ENCODE peak calls at places on chromosome 2, in four cellular contexts. P, J, X and R are unnamed samples.

GRCh38 chr2:101823347-101823791 is 125.9 kb downstream of the MAP4K4 start:
- DNase-seq in P (no peak), J (no peak), X (peak), R (no peak)

GRCh38 chr2:235661136-235661535 is 167.3 kb downstream of the AGAP1 start:
- DNase-seq in P (no peak), J (no peak), X (no peak), R (no peak)

GRCh38 chr2:103005386-103005785 is 243.6 kb downstream of the TMEM182 start:
- DNase-seq in P (no peak), J (no peak), X (no peak), R (no peak)

GRCh38 chr2:133171396-133172004 is 396.8 kb downstream of the NCKAP5 start:
- DNase-seq in P (no peak), J (no peak), X (peak), R (peak)

GRCh38 chr2:204066051-204066450 is 129.5 kb downstream of the ICOS start:
- DNase-seq in P (no peak), J (no peak), X (no peak), R (no peak)

GRCh38 chr2:29749843-29750242 is 171.5 kb downstream of the ALK start:
- DNase-seq in P (no peak), J (no peak), X (no peak), R (no peak)

GRCh38 chr2:40178971-40179370 is 272.9 kb downstream of the SLC8A1 start:
- DNase-seq in P (no peak), J (no peak), X (no peak), R (no peak)

GRCh38 chr2:206433201-206433600 is 10.1 kb upstream of the ADAM23 start:
- DNase-seq in P (no peak), J (no peak), X (no peak), R (no peak)

GRCh38 chr2:174442546-174443510 is 44.0 kb downstream of the GPR155 start:
- DNase-seq in P (no peak), J (no peak), X (peak), R (peak)

GRCh38 chr2:64888591-64889309 is 100.4 kb upstream of the SLC1A4 start:
- DNase-seq in P (no peak), J (no peak), X (peak), R (peak)

DNA sequence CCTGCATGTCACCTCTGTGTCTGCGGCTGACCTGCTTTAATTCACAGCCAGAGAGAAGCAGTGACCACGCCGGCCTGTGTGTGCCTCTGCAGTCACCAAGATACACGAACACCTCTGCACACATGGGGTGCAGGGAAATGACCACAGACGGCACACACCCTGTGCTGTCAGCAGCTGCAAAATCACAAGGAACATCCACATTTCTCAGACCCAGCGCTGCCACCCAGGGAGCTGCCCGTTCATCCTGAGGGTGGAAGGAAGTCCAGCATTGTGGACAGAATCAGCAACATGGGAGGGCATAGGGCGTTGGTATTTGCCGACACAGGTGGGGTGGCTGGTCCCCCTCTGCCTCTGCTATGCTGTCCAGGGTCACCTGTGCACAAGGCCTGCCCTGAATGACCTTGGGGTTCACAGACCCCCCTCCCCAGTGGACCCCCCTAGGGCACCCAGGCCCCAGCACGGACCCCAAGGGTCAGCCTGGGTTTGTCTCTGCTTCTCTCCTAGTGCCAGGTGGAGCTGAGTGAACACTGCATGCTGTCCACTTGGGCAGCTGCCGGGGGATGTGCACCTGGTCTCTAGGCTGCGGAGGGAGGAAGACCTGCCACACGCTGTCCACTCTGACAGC is 107.4 kb downstream of the PXDN start:
- DNase-seq in P (no peak), J (no peak), X (no peak), R (no peak)
- TF ChIP-seq CTCF in P (no peak), J (no peak), X (no peak), R (no peak)

DNA sequence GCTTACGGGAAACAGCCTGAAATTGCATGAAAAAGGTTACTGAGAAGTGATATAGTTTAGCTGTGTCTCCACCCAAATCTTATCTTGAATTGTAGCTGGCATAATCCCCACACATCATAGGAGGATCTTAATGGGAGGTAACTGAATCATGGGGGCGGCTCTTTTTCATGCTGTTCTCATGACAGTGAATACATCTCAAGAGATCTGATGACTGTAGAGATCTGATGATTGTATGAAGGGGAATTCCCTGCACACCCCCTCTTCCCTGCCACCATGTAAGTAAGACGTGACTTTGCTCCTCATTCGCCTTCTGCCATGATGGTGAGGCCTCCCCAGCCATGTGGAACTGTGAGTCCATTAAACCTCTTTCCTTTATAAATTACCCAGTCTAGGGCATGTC is 385.5 kb upstream of the ID2 start:
- DNase-seq in P (no peak), J (no peak), X (no peak), R (no peak)
- TF ChIP-seq CTCF in P (no peak), J (no peak), X (no peak), R (no peak)

GRCh38 chr2:24616606-24617005 is 125.6 kb downstream of the NCOA1 start:
- DNase-seq in P (no peak), J (no peak), X (no peak), R (no peak)

GRCh38 chr2:24611626-24612025 is 120.6 kb downstream of the NCOA1 start:
- DNase-seq in P (no peak), J (no peak), X (no peak), R (no peak)

GRCh38 chr2:24617431-24617830 is 126.4 kb downstream of the NCOA1 start:
- DNase-seq in P (no peak), J (no peak), X (no peak), R (no peak)

DNA sequence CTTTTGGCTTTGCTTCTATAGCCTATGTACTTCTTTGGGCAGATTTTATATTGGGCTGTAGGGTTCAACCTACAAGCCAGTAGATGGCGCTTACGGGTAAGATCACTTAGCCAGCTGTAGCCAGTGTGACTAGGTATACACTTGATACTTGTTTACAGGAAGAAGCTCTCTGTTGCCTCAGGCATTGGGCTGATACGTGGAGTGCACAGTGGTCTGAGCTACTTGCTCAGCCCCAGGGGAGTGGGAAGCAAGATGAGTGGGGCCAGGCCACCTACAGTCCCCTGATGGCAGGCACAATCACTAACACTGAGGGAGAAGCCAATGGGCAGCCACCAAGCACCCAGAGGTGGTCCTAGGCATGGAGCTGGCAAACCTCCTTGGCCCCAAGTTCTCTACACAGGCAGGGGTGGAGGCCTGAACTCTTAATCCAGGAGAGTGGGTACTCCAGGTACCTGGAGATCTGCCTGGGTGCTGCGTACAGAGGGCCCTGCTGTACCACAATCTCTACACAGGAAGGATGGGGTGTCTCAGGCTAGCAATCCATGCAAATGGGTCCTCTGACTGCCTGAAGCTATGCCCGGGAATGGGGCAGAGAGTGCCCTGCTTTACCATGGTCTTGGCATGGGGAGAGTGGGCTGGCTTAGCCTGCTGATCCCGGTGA is 122.2 kb downstream of the NCOA1 start:
- DNase-seq in P (no peak), J (no peak), X (peak), R (peak)
- TF ChIP-seq CTCF in P (peak), J (peak), X (peak), R (peak)

DNA sequence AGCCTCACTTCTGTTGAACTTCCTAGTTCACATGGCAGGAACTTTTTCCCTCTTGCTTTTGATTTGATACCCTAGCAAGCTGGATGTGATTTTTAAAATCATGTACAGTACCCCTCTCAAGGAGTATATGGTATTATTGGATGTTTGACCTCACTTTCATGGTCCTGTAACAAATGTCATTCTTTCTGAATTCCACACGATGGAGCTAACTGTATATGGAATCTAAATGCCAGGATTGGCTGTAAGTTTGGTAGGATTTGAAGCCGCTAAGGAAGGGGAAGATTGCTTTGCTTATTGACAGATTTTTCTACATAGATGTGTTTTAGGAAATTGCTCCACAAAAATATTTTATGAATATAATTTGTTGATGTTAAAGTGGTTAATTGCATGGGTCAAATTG is 18.3 kb downstream of the MAIP1 start:
- DNase-seq in P (no peak), J (no peak), X (peak), R (no peak)
- TF ChIP-seq CTCF in P (peak), J (peak), X (peak), R (peak)